ENCODE peak calls at places on chromosomes 6 and 20, in four cellular contexts. F, M, W and J are unnamed samples.

GRCh38 chr6:31075528-31075927 is 36.8 kb downstream of the C6orf15 start:
- DNase-seq in W (no peak), M (peak; percentile 78), F (no peak), J (no peak)

GRCh38 chr20:48601798-48602197 is 226.0 kb downstream of the PREX1 start:
- DNase-seq in W (no peak), M (no peak), F (no peak), J (no peak)

GRCh38 chr6:45812937-45813336 is 202.7 kb downstream of the CLIC5 start:
- DNase-seq in W (no peak), M (peak; percentile 17), F (no peak), J (no peak)

GRCh38 chr6:125867483-125867935 is 76.7 kb downstream of the NCOA7 start:
- DNase-seq in W (no peak), F (no peak), M (no peak), J (no peak)

GRCh38 chr6:1144842-1145755 is 166.8 kb upstream of the FOXQ1 start:
- DNase-seq in M (peak; percentile 78), W (no peak), F (no peak), J (no peak)

GRCh38 chr6:52573295-52573694 is 3.6 kb downstream of the TRAM2 start:
- DNase-seq in M (no peak), F (no peak), W (no peak), J (no peak)

GRCh38 chr20:46559685-46560440 is 9.4 kb upstream of the OCSTAMP start:
- DNase-seq in F (no peak), M (no peak), W (no peak), J (no peak)

GRCh38 chr20:64168381-64169088 is 4.3 kb downstream of the MYT1 start:
- DNase-seq in F (no peak), W (no peak), M (no peak), J (no peak)

GRCh38 chr6:134774244-134774643 is 175.7 kb downstream of the ALDH8A1 start:
- DNase-seq in F (no peak), W (no peak), M (no peak), J (no peak)

GRCh38 chr20:998431-998830 is 3.7 kb downstream of the RSPO4 start:
- DNase-seq in W (no peak), F (no peak), M (no peak), J (no peak)

GRCh38 chr20:48275737-48276342 is 490.6 kb upstream of the SULF2 start:
- DNase-seq in M (no peak), W (no peak), F (no peak), J (no peak)